ENCODE peak calls at places on chromosomes 5 and 9, in ten cellular contexts. One of them, this sample, is unnamed.

GRCh38 chr5:132428147-132428482 is 58.6 kb downstream of the SLC22A5 start:
- DNase-seq in psoas muscle: no peak
- DNase-seq in uterus: no peak
- DNase-seq in OCI-LY7: no peak
- DNase-seq in sigmoid colon: no peak
- DNase-seq in epithelial cell of esophagus: no peak
- DNase-seq in BE2C: no peak
- DNase-seq in left lung: no peak
- DNase-seq in GM13977: no peak
- DNase-seq in suprapubic skin: no peak
- DNase-seq in this sample: no peak

GRCh38 chr9:69168709-69169217 is 5.3 kb upstream of the TJP2 start:
- DNase-seq in suprapubic skin: no peak
- DNase-seq in BE2C: no peak
- DNase-seq in epithelial cell of esophagus: peak; percentile 99
- DNase-seq in psoas muscle: no peak
- DNase-seq in OCI-LY7: peak; percentile 14
- DNase-seq in GM13977: peak; percentile 52
- DNase-seq in left lung: no peak
- DNase-seq in uterus: no peak
- DNase-seq in sigmoid colon: no peak
- DNase-seq in this sample: no peak

GRCh38 chr9:76512826-76513225 is 53.8 kb downstream of the GCNT1 start:
- DNase-seq in OCI-LY7: no peak
- DNase-seq in GM13977: no peak
- DNase-seq in BE2C: no peak
- DNase-seq in suprapubic skin: no peak
- DNase-seq in left lung: no peak
- DNase-seq in epithelial cell of esophagus: peak; percentile 52
- DNase-seq in sigmoid colon: no peak
- DNase-seq in uterus: no peak
- DNase-seq in psoas muscle: no peak
- DNase-seq in this sample: no peak

GRCh38 chr5:107826311-107827000 is 155.7 kb upstream of the EFNA5 start:
- DNase-seq in BE2C: no peak
- DNase-seq in suprapubic skin: no peak
- DNase-seq in sigmoid colon: no peak
- DNase-seq in left lung: no peak
- DNase-seq in epithelial cell of esophagus: no peak
- DNase-seq in GM13977: no peak
- DNase-seq in uterus: no peak
- DNase-seq in psoas muscle: no peak
- DNase-seq in OCI-LY7: no peak
- DNase-seq in this sample: no peak

GRCh38 chr5:171893290-171893890 is 107.8 kb downstream of the SMIM23 start:
- DNase-seq in GM13977: no peak
- DNase-seq in suprapubic skin: no peak
- DNase-seq in sigmoid colon: no peak
- DNase-seq in left lung: no peak
- DNase-seq in psoas muscle: no peak
- DNase-seq in uterus: no peak
- DNase-seq in BE2C: no peak
- DNase-seq in epithelial cell of esophagus: peak; percentile 9
- DNase-seq in OCI-LY7: no peak
- DNase-seq in this sample: no peak

GRCh38 chr9:4497855-4498254 is 7.6 kb downstream of the SLC1A1 start:
- DNase-seq in GM13977: no peak
- DNase-seq in sigmoid colon: no peak
- DNase-seq in suprapubic skin: no peak
- DNase-seq in psoas muscle: no peak
- DNase-seq in uterus: no peak
- DNase-seq in left lung: no peak
- DNase-seq in OCI-LY7: no peak
- DNase-seq in BE2C: no peak
- DNase-seq in epithelial cell of esophagus: no peak
- DNase-seq in this sample: no peak

GRCh38 chr5:124922255-124922975 is 176.0 kb upstream of the ZNF608 start:
- DNase-seq in GM13977: no peak
- DNase-seq in left lung: no peak
- DNase-seq in sigmoid colon: no peak
- DNase-seq in BE2C: no peak
- DNase-seq in OCI-LY7: no peak
- DNase-seq in uterus: no peak
- DNase-seq in epithelial cell of esophagus: peak; percentile 67
- DNase-seq in psoas muscle: no peak
- DNase-seq in suprapubic skin: no peak
- DNase-seq in this sample: no peak

GRCh38 chr9:77447646-77448045 is 200.5 kb downstream of the GNA14 start:
- DNase-seq in psoas muscle: no peak
- DNase-seq in uterus: no peak
- DNase-seq in OCI-LY7: no peak
- DNase-seq in sigmoid colon: no peak
- DNase-seq in suprapubic skin: no peak
- DNase-seq in BE2C: no peak
- DNase-seq in epithelial cell of esophagus: no peak
- DNase-seq in GM13977: no peak
- DNase-seq in left lung: no peak
- DNase-seq in this sample: no peak

GRCh38 chr5:39420482-39421145 is 4.2 kb downstream of the DAB2 start:
- DNase-seq in OCI-LY7: no peak
- DNase-seq in GM13977: no peak
- DNase-seq in sigmoid colon: peak; percentile 84
- DNase-seq in BE2C: no peak
- DNase-seq in left lung: no peak
- DNase-seq in epithelial cell of esophagus: no peak
- DNase-seq in psoas muscle: peak; percentile 74
- DNase-seq in uterus: peak; percentile 79
- DNase-seq in suprapubic skin: peak; percentile 81
- DNase-seq in this sample: no peak

GRCh38 chr9:33517373-33517772 is 6.7 kb upstream of the ANKRD18B start:
- DNase-seq in BE2C: peak; percentile 40
- DNase-seq in left lung: no peak
- DNase-seq in psoas muscle: no peak
- DNase-seq in OCI-LY7: peak; percentile 33
- DNase-seq in GM13977: peak; percentile 25
- DNase-seq in suprapubic skin: no peak
- DNase-seq in epithelial cell of esophagus: peak; percentile 60
- DNase-seq in uterus: no peak
- DNase-seq in sigmoid colon: no peak
- DNase-seq in this sample: no peak

GRCh38 chr5:86974910-86975309 is 292.8 kb upstream of the RASA1 start:
- DNase-seq in sigmoid colon: no peak
- DNase-seq in epithelial cell of esophagus: no peak
- DNase-seq in OCI-LY7: no peak
- DNase-seq in GM13977: no peak
- DNase-seq in left lung: no peak
- DNase-seq in suprapubic skin: no peak
- DNase-seq in BE2C: no peak
- DNase-seq in uterus: no peak
- DNase-seq in psoas muscle: no peak
- DNase-seq in this sample: no peak

GRCh38 chr5:74279244-74279643 is 361.3 kb downstream of the ENC1 start:
- DNase-seq in uterus: no peak
- DNase-seq in sigmoid colon: no peak
- DNase-seq in OCI-LY7: no peak
- DNase-seq in BE2C: no peak
- DNase-seq in left lung: no peak
- DNase-seq in psoas muscle: no peak
- DNase-seq in suprapubic skin: no peak
- DNase-seq in GM13977: no peak
- DNase-seq in epithelial cell of esophagus: no peak
- DNase-seq in this sample: no peak

GRCh38 chr9:116494815-116495634 is 192.1 kb upstream of the TRIM32 start:
- DNase-seq in left lung: no peak
- DNase-seq in uterus: peak; percentile 31
- DNase-seq in OCI-LY7: peak; percentile 30
- DNase-seq in sigmoid colon: no peak
- DNase-seq in GM13977: no peak
- DNase-seq in BE2C: peak; percentile 30
- DNase-seq in suprapubic skin: no peak
- DNase-seq in epithelial cell of esophagus: peak; percentile 48
- DNase-seq in psoas muscle: no peak
- DNase-seq in this sample: no peak

GRCh38 chr9:117704024-117704575 is at the start of gene TLR4:
- DNase-seq in sigmoid colon: peak; percentile 81
- DNase-seq in suprapubic skin: peak; percentile 82
- DNase-seq in BE2C: peak; percentile 23
- DNase-seq in psoas muscle: peak; percentile 55
- DNase-seq in OCI-LY7: peak; percentile 90
- DNase-seq in GM13977: no peak
- DNase-seq in epithelial cell of esophagus: peak; percentile 4
- DNase-seq in left lung: peak; percentile 87
- DNase-seq in uterus: peak; percentile 51
- DNase-seq in this sample: no peak

DNA sequence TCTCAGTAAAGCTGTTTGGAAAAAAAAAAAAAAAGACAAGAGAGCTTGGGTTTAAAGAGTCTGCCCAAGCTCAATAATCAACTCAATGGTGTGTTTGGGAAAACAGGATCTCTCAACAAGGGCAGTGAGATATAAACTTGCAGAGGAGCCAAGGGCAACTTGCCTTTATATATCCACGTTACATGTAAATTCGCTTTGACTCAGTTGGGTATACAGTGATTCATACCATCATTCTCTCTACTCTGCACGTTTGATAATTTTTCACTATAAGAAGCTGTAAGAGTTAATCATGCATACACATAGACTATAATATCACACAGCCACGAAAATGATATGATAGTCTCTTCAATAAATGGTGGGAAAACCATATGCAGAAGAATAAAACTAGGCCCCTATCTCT is 24.9 kb downstream of the ADAM19 start:
- DNase-seq in BE2C: no peak
- DNase-seq in GM13977: no peak
- DNase-seq in left lung: no peak
- DNase-seq in suprapubic skin: no peak
- DNase-seq in psoas muscle: no peak
- DNase-seq in OCI-LY7: no peak
- DNase-seq in sigmoid colon: no peak
- DNase-seq in epithelial cell of esophagus: no peak
- DNase-seq in uterus: no peak
- DNase-seq in this sample: no peak
- TF ChIP-seq CTCF in BE2C: no peak
- TF ChIP-seq CTCF in GM13977: no peak
- TF ChIP-seq CTCF in left lung: no peak
- TF ChIP-seq CTCF in suprapubic skin: no peak
- TF ChIP-seq CTCF in psoas muscle: no peak
- TF ChIP-seq CTCF in OCI-LY7: no peak
- TF ChIP-seq CTCF in sigmoid colon: no peak
- TF ChIP-seq CTCF in epithelial cell of esophagus: no peak
- TF ChIP-seq CTCF in uterus: no peak
- TF ChIP-seq CTCF in this sample: no peak

GRCh38 chr5:14187157-14187556 is 44.0 kb downstream of the TRIO start:
- DNase-seq in epithelial cell of esophagus: no peak
- DNase-seq in GM13977: no peak
- DNase-seq in uterus: no peak
- DNase-seq in psoas muscle: no peak
- DNase-seq in BE2C: no peak
- DNase-seq in suprapubic skin: no peak
- DNase-seq in sigmoid colon: no peak
- DNase-seq in left lung: no peak
- DNase-seq in OCI-LY7: no peak
- DNase-seq in this sample: no peak

GRCh38 chr5:14184725-14185124 is 41.6 kb downstream of the TRIO start:
- DNase-seq in suprapubic skin: no peak
- DNase-seq in GM13977: no peak
- DNase-seq in OCI-LY7: no peak
- DNase-seq in sigmoid colon: no peak
- DNase-seq in psoas muscle: no peak
- DNase-seq in BE2C: no peak
- DNase-seq in uterus: peak; percentile 75
- DNase-seq in epithelial cell of esophagus: no peak
- DNase-seq in left lung: no peak
- DNase-seq in this sample: no peak

GRCh38 chr5:14186132-14186830 is 43.1 kb downstream of the TRIO start:
- DNase-seq in psoas muscle: no peak
- DNase-seq in BE2C: no peak
- DNase-seq in uterus: no peak
- DNase-seq in suprapubic skin: no peak
- DNase-seq in sigmoid colon: no peak
- DNase-seq in epithelial cell of esophagus: peak; percentile 81
- DNase-seq in GM13977: no peak
- DNase-seq in OCI-LY7: no peak
- DNase-seq in left lung: no peak
- DNase-seq in this sample: no peak

GRCh38 chr5:14184082-14184481 is 40.9 kb downstream of the TRIO start:
- DNase-seq in OCI-LY7: no peak
- DNase-seq in uterus: no peak
- DNase-seq in BE2C: no peak
- DNase-seq in left lung: no peak
- DNase-seq in sigmoid colon: no peak
- DNase-seq in GM13977: no peak
- DNase-seq in suprapubic skin: no peak
- DNase-seq in psoas muscle: no peak
- DNase-seq in epithelial cell of esophagus: no peak
- DNase-seq in this sample: no peak

GRCh38 chr5:14185336-14186131 is 42.4 kb downstream of the TRIO start:
- DNase-seq in OCI-LY7: no peak
- DNase-seq in left lung: no peak
- DNase-seq in sigmoid colon: no peak
- DNase-seq in epithelial cell of esophagus: peak; percentile 86
- DNase-seq in GM13977: no peak
- DNase-seq in suprapubic skin: no peak
- DNase-seq in BE2C: peak; percentile 48
- DNase-seq in psoas muscle: peak; percentile 34
- DNase-seq in uterus: no peak
- DNase-seq in this sample: no peak
- TF ChIP-seq CTCF in OCI-LY7: no peak
- TF ChIP-seq CTCF in left lung: no peak
- TF ChIP-seq CTCF in sigmoid colon: no peak
- TF ChIP-seq CTCF in epithelial cell of esophagus: no peak
- TF ChIP-seq CTCF in GM13977: no peak
- TF ChIP-seq CTCF in suprapubic skin: no peak
- TF ChIP-seq CTCF in BE2C: no peak
- TF ChIP-seq CTCF in psoas muscle: no peak
- TF ChIP-seq CTCF in uterus: no peak
- TF ChIP-seq CTCF in this sample: no peak

DNA sequence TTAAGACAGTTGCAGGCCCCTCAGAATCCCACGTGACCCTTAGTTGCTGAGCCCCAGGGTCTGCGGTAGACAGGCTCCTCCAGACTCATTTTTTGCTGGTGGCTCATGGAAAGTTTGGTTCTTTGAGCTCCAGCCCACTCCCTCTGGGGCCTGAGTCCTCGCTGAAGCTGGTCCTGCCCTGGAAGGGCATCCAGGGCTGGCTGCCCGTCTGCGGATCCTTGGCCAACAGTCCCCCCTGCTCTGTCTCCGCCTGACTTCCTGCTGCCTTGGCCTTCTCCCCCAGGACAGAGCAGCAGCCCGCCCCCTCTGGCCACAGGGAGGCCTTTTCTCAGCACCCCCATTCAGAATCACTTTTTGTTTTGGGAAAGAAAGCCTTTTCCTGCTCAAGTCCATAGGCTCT is 24.4 kb downstream of the SLC6A7 start:
- DNase-seq in BE2C: no peak
- DNase-seq in suprapubic skin: no peak
- DNase-seq in left lung: peak; percentile 43
- DNase-seq in OCI-LY7: no peak
- DNase-seq in uterus: no peak
- DNase-seq in psoas muscle: peak; percentile 64
- DNase-seq in GM13977: no peak
- DNase-seq in sigmoid colon: no peak
- DNase-seq in epithelial cell of esophagus: no peak
- DNase-seq in this sample: no peak
- TF ChIP-seq CTCF in BE2C: no peak
- TF ChIP-seq CTCF in suprapubic skin: no peak
- TF ChIP-seq CTCF in left lung: no peak
- TF ChIP-seq CTCF in OCI-LY7: no peak
- TF ChIP-seq CTCF in uterus: no peak
- TF ChIP-seq CTCF in psoas muscle: no peak
- TF ChIP-seq CTCF in GM13977: peak; percentile 11
- TF ChIP-seq CTCF in sigmoid colon: no peak
- TF ChIP-seq CTCF in epithelial cell of esophagus: no peak
- TF ChIP-seq CTCF in this sample: no peak

GRCh38 chr9:108813951-108814601 is 41.7 kb downstream of the ACTL7B start:
- DNase-seq in epithelial cell of esophagus: peak; percentile 93
- DNase-seq in left lung: no peak
- DNase-seq in suprapubic skin: no peak
- DNase-seq in uterus: no peak
- DNase-seq in psoas muscle: no peak
- DNase-seq in GM13977: no peak
- DNase-seq in sigmoid colon: no peak
- DNase-seq in OCI-LY7: no peak
- DNase-seq in BE2C: no peak
- DNase-seq in this sample: no peak
- TF ChIP-seq CTCF in epithelial cell of esophagus: peak; percentile 93
- TF ChIP-seq CTCF in left lung: peak; percentile 38
- TF ChIP-seq CTCF in suprapubic skin: no peak
- TF ChIP-seq CTCF in uterus: no peak
- TF ChIP-seq CTCF in psoas muscle: peak; percentile 52
- TF ChIP-seq CTCF in GM13977: peak; percentile 4
- TF ChIP-seq CTCF in sigmoid colon: no peak
- TF ChIP-seq CTCF in OCI-LY7: no peak
- TF ChIP-seq CTCF in BE2C: no peak
- TF ChIP-seq CTCF in this sample: peak; percentile 29

This sample was measured in type B pancreatic cell.